ENCODE peak calls at places on chromosomes 11 and 22, in four cellular contexts. J is adrenal gland, A is breast epithelium, H is IMR-90. C is an unnamed sample.

GRCh38 chr11:42161886-42162285 is 702.4 kb upstream of the LRRC4C start:
- DNase-seq in J (no peak), A (no peak), H (no peak), C (no peak)

GRCh38 chr11:22459053-22459452 is 120.9 kb downstream of the SLC17A6 start:
- DNase-seq in J (no peak), A (no peak), H (peak; percentile 79), C (no peak)

GRCh38 chr11:70203749-70204465 is 811 bp downstream of the FADD start:
- DNase-seq in J (peak; percentile 80), A (no peak), H (peak; percentile 86), C (peak; percentile 62)

GRCh38 chr22:22076361-22076760 is 93.8 kb upstream of the TOP3B start:
- DNase-seq in J (no peak), A (no peak), H (no peak), C (no peak)

GRCh38 chr22:49072996-49073645 is 754.6 kb downstream of the BRD1 start:
- DNase-seq in J (no peak), A (no peak), H (no peak), C (no peak)

GRCh38 chr22:32042924-32043323 is at the start of gene SLC5A1:
- DNase-seq in J (no peak), A (peak; percentile 58), H (no peak), C (no peak)

GRCh38 chr11:132228756-132229325 is 858.4 kb downstream of the NTM start:
- DNase-seq in J (no peak), A (no peak), H (peak; percentile 43), C (no peak)

GRCh38 chr11:35088226-35088625 is 50.7 kb upstream of the CD44 start:
- DNase-seq in J (no peak), A (no peak), H (no peak), C (no peak)

GRCh38 chr11:61026121-61027031 is 54.9 kb downstream of the CD6 start:
- DNase-seq in J (no peak), A (no peak), H (no peak), C (no peak)

GRCh38 chr22:31630331-31631329 is 31.4 kb downstream of the PISD start:
- DNase-seq in J (peak; percentile 70), A (peak; percentile 65), H (peak; percentile 74), C (peak; percentile 73)

GRCh38 chr11:8641332-8641731 is 41.1 kb downstream of the TRIM66 start:
- DNase-seq in J (no peak), A (no peak), H (no peak), C (no peak)

GRCh38 chr22:50665738-50666137 is 6.9 kb upstream of the SHANK3 start:
- DNase-seq in J (no peak), A (no peak), H (no peak), C (no peak)

GRCh38 chr11:59667812-59668187 is 1.0 kb downstream of the PATL1 start:
- DNase-seq in J (no peak), A (no peak), H (no peak), C (no peak)
- TF ChIP-seq POLR2A in J (no peak), A (no peak), H (no peak), C (no peak)

GRCh38 chr22:41917906-41918791 is 3.3 kb upstream of the SHISA8 start:
- DNase-seq in J (no peak), A (no peak), H (peak; percentile 63), C (peak; percentile 84)

GRCh38 chr22:41920271-41920976 is 5.5 kb upstream of the SHISA8 start:
- DNase-seq in J (no peak), A (no peak), H (no peak), C (no peak)

GRCh38 chr22:41916745-41917358 is 2.0 kb upstream of the SHISA8 start:
- DNase-seq in J (no peak), A (no peak), H (no peak), C (no peak)

GRCh38 chr22:41917375-41917905 is 2.6 kb upstream of the SHISA8 start:
- DNase-seq in J (no peak), A (no peak), H (no peak), C (no peak)

GRCh38 chr22:41919357-41920224 is 4.7 kb upstream of the SHISA8 start:
- DNase-seq in J (peak; percentile 67), A (no peak), H (peak; percentile 11), C (no peak)
- TF ChIP-seq POLR2A in J (no peak), A (no peak), H (no peak), C (no peak)

DNA sequence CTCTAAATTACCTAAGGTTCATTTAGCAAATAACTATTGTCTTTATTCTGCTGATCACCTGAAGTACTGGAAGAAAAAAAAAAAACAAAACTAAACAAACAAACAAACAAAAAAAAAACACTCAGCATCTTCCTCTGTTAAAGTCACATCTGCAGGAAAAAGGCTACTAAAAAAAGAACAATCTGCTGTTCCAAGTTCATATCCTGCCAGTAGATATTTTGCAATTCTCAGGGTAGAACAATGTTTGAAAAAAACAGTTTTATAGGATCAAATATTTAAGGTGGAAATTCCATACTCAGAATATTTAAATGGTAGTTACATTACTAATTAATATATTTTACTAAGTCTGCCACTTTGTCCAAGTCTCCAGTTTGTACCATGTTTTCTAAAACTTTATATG is 175.2 kb downstream of the SBF2 start:
- DNase-seq in J (no peak), A (no peak), H (no peak), C (no peak)
- TF ChIP-seq POLR2A in J (no peak), A (no peak), H (no peak), C (no peak)

GRCh38 chr11:773830-774229 is 3.5 kb downstream of the GATD1 start:
- DNase-seq in J (no peak), A (no peak), H (no peak), C (no peak)

GRCh38 chr11:774873-775592 is 2.3 kb downstream of the GATD1 start:
- DNase-seq in J (peak; percentile 44), A (no peak), H (peak; percentile 33), C (no peak)

GRCh38 chr11:771617-772204 is 5.6 kb downstream of the GATD1 start:
- DNase-seq in J (no peak), A (no peak), H (no peak), C (no peak)

GRCh38 chr11:772429-773390 is 4.6 kb downstream of the GATD1 start:
- DNase-seq in J (peak; percentile 62), A (no peak), H (no peak), C (no peak)

DNA sequence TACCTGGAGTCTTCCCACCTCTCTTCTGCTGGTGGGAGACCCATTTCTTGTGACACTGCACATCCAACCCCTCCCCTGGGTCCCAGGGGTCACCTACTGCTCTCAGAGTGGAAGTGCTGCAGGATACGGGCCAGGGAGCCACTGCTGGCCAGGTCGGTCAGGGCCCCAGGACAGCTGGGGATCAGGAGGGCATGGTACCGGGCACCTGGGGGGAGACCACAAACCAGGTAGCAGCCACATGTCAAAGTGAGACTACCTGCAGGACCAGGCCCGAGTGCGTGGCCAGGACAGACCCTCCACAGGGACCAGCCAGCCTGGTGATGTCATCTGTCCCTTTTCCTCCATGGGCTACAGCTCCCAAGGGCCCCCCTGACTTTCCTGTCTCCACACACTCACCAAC is 3.9 kb downstream of the GATD1 start:
- DNase-seq in J (no peak), A (no peak), H (no peak), C (no peak)
- TF ChIP-seq POLR2A in J (no peak), A (no peak), H (no peak), C (no peak)

DNA sequence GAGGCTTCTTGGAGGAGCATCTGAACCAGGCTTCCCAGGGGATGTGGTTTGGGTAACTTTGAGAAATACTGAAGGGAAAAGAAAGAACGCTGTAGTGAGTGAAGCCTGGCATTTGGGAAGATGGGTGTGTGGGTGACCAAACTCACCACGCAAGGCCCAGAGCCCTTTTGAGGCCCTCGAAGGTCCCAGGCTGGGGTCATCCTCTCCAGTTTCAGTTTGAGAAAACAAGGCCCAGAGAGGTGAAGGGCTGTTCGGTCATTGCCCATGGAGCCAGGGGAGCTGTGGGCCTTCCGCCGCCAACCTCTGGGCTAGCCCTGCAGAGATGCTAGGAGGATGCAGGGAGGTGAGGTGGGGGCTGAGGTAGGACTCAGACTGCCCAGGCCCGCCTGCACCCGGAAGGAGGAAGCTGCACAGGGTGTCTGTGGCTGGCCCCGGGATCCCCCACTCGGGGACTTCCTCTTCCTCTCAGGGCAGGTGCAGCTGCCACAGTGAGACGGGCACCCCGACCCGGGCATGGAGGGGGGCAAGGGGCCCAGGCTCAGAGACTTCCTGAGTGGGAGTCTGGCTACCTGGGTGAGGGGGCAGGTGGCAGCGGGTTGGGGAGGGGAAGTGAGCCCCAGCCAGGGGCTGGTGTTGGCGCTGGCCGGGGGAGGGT is at the start of gene CCDC88B:
- DNase-seq in J (no peak), A (no peak), H (no peak), C (no peak)
- TF ChIP-seq POLR2A in J (no peak), A (no peak), H (no peak), C (no peak)